ENCODE peak calls at places on chromosomes 7 and 10, in four cellular contexts. One of them, this sample, is unnamed. For H3K27me3, the result is how much of the 10 kb centered on the place peaks cover.

GRCh38 chr7:88104732-88105131 is 115.1 kb downstream of the SRI start:
- DNase-seq in dorsolateral prefrontal cortex: no peak
- DNase-seq in ascending aorta: no peak
- DNase-seq in MM.1S: no peak
- DNase-seq in this sample: no peak

GRCh38 chr7:76133164-76133775 is 68.4 kb upstream of the SRRM3 start:
- DNase-seq in dorsolateral prefrontal cortex: no peak
- DNase-seq in ascending aorta: no peak
- DNase-seq in MM.1S: no peak
- DNase-seq in this sample: no peak

GRCh38 chr10:132514841-132515521 is 22.6 kb upstream of the INPP5A start:
- DNase-seq in dorsolateral prefrontal cortex: no peak
- DNase-seq in MM.1S: no peak
- DNase-seq in ascending aorta: no peak
- DNase-seq in this sample: no peak

GRCh38 chr7:99139031-99139430 is 4.9 kb downstream of the SMURF1 start:
- DNase-seq in dorsolateral prefrontal cortex: no peak
- DNase-seq in ascending aorta: no peak
- DNase-seq in MM.1S: no peak
- DNase-seq in this sample: no peak

GRCh38 chr7:141342664-141343400 is 208.4 kb upstream of the AGK start:
- DNase-seq in ascending aorta: no peak
- DNase-seq in dorsolateral prefrontal cortex: no peak
- DNase-seq in MM.1S: no peak
- DNase-seq in this sample: no peak

GRCh38 chr7:2353113-2353512 is 1.5 kb upstream of the EIF3B start:
- DNase-seq in MM.1S: no peak
- DNase-seq in dorsolateral prefrontal cortex: no peak
- DNase-seq in ascending aorta: no peak
- DNase-seq in this sample: no peak

GRCh38 chr7:98352621-98353020 is 48.3 kb downstream of the BAIAP2L1 start:
- DNase-seq in ascending aorta: no peak
- DNase-seq in dorsolateral prefrontal cortex: no peak
- DNase-seq in MM.1S: no peak
- DNase-seq in this sample: no peak

GRCh38 chr10:11901454-11902431 is 78.6 kb downstream of the PROSER2 start:
- DNase-seq in MM.1S: no peak
- DNase-seq in dorsolateral prefrontal cortex: no peak
- DNase-seq in ascending aorta: no peak
- DNase-seq in this sample: no peak

GRCh38 chr10:125060038-125060437 is 100.3 kb downstream of the CTBP2 start:
- DNase-seq in dorsolateral prefrontal cortex: no peak
- DNase-seq in ascending aorta: peak
- DNase-seq in MM.1S: no peak
- DNase-seq in this sample: no peak

GRCh38 chr10:48655426-48656240 is 29.0 kb upstream of the WDFY4 start:
- DNase-seq in ascending aorta: peak
- DNase-seq in MM.1S: peak
- DNase-seq in dorsolateral prefrontal cortex: peak
- DNase-seq in this sample: no peak

GRCh38 chr10:97321032-97321806 is 2.1 kb downstream of the FRAT1 start:
- DNase-seq in ascending aorta: peak
- DNase-seq in MM.1S: no peak
- DNase-seq in dorsolateral prefrontal cortex: no peak
- DNase-seq in this sample: no peak

GRCh38 chr7:158317238-158318205 is 270.1 kb downstream of the PTPRN2 start:
- DNase-seq in MM.1S: no peak
- DNase-seq in ascending aorta: no peak
- DNase-seq in dorsolateral prefrontal cortex: peak
- DNase-seq in this sample: no peak

GRCh38 chr10:103781329-103782061 is 73.9 kb downstream of the SH3PXD2A start:
- DNase-seq in dorsolateral prefrontal cortex: no peak
- DNase-seq in MM.1S: peak
- DNase-seq in ascending aorta: no peak
- DNase-seq in this sample: no peak

GRCh38 chr10:4622374-4622773 is 203.6 kb upstream of the AKR1E2 start:
- DNase-seq in ascending aorta: no peak
- DNase-seq in dorsolateral prefrontal cortex: no peak
- DNase-seq in MM.1S: no peak
- DNase-seq in this sample: no peak

GRCh38 chr10:93797825-93798224 is 40.1 kb downstream of the LGI1 start:
- DNase-seq in ascending aorta: no peak
- DNase-seq in MM.1S: no peak
- DNase-seq in dorsolateral prefrontal cortex: no peak
- DNase-seq in this sample: no peak

GRCh38 chr7:154183482-154183881 is 131.3 kb downstream of the DPP6 start:
- DNase-seq in ascending aorta: no peak
- DNase-seq in MM.1S: no peak
- DNase-seq in dorsolateral prefrontal cortex: no peak
- DNase-seq in this sample: no peak

GRCh38 chr7:43652364-43652763 is 69.5 kb downstream of the STK17A start:
- DNase-seq in ascending aorta: no peak
- DNase-seq in MM.1S: no peak
- DNase-seq in dorsolateral prefrontal cortex: no peak
- DNase-seq in this sample: no peak

GRCh38 chr10:30825495-30825894 is 195.9 kb upstream of the LYZL2 start:
- DNase-seq in dorsolateral prefrontal cortex: no peak
- DNase-seq in ascending aorta: no peak
- DNase-seq in MM.1S: no peak
- DNase-seq in this sample: no peak

GRCh38 chr10:63711866-63712716 is 190.9 kb downstream of the REEP3 start:
- DNase-seq in ascending aorta: peak
- DNase-seq in dorsolateral prefrontal cortex: peak
- DNase-seq in MM.1S: no peak
- DNase-seq in this sample: no peak

GRCh38 chr7:95919574-95919973 is 147.2 kb downstream of the DYNC1I1 start:
- DNase-seq in MM.1S: no peak
- DNase-seq in dorsolateral prefrontal cortex: no peak
- DNase-seq in ascending aorta: no peak
- DNase-seq in this sample: no peak

GRCh38 chr10:44902838-44903545 is 8.1 kb upstream of the TMEM72 start:
- DNase-seq in dorsolateral prefrontal cortex: no peak
- DNase-seq in ascending aorta: no peak
- DNase-seq in MM.1S: no peak
- DNase-seq in this sample: no peak

GRCh38 chr7:117993377-117994003 is 120.2 kb upstream of the CTTNBP2 start:
- DNase-seq in dorsolateral prefrontal cortex: no peak
- DNase-seq in MM.1S: peak
- DNase-seq in ascending aorta: no peak
- DNase-seq in this sample: peak

GRCh38 chr7:32416846-32417245 is 73.3 kb downstream of the LSM5 start:
- DNase-seq in MM.1S: no peak
- DNase-seq in dorsolateral prefrontal cortex: no peak
- DNase-seq in ascending aorta: no peak
- DNase-seq in this sample: no peak

GRCh38 chr7:142784096-142784495 is 13.3 kb downstream of the PRSS2 start:
- DNase-seq in dorsolateral prefrontal cortex: no peak
- DNase-seq in MM.1S: peak
- DNase-seq in ascending aorta: no peak
- DNase-seq in this sample: no peak

GRCh38 chr7:142787783-142788182 is 17.0 kb downstream of the PRSS2 start:
- DNase-seq in ascending aorta: no peak
- DNase-seq in dorsolateral prefrontal cortex: no peak
- DNase-seq in MM.1S: no peak
- DNase-seq in this sample: no peak

GRCh38 chr7:142782922-142783900 is 12.4 kb downstream of the PRSS2 start:
- DNase-seq in dorsolateral prefrontal cortex: peak
- DNase-seq in ascending aorta: peak
- DNase-seq in MM.1S: peak
- DNase-seq in this sample: peak

GRCh38 chr7:142787034-142787768 is 16.4 kb downstream of the PRSS2 start:
- DNase-seq in ascending aorta: no peak
- DNase-seq in MM.1S: no peak
- DNase-seq in dorsolateral prefrontal cortex: no peak
- DNase-seq in this sample: no peak

GRCh38 chr7:142785841-142786250 is 15.1 kb downstream of the PRSS2 start:
- DNase-seq in ascending aorta: no peak
- DNase-seq in dorsolateral prefrontal cortex: no peak
- DNase-seq in MM.1S: no peak
- DNase-seq in this sample: no peak
- H3K4me3 ChIP-seq in ascending aorta: no peak
- H3K4me3 ChIP-seq in dorsolateral prefrontal cortex: no peak
- H3K4me3 ChIP-seq in MM.1S: no peak
- H3K4me3 ChIP-seq in this sample: no peak

DNA sequence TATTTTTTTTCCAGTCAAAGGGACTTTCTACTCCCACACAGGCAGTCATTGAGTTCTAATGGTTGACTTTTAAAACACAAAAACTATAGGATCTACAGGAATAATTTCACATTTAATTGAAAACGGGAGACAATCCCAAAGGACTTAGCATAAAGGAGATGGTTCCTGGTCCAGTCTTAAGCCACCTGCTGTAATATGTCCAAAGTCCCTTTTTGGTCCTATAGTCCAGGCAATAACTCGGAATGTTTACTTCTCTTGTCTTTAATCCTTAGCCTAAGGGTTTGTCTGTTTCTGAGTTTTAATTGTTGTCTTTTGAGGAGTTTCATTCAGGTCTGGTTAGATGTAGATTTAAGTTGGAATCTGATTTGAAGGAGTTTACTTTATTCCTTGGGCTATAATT is 184.9 kb downstream of the BAMBI start:
- DNase-seq in MM.1S: no peak
- DNase-seq in dorsolateral prefrontal cortex: no peak
- DNase-seq in ascending aorta: no peak
- DNase-seq in this sample: no peak
- TF ChIP-seq CTCF in MM.1S: no peak
- TF ChIP-seq CTCF in dorsolateral prefrontal cortex: no peak
- TF ChIP-seq CTCF in ascending aorta: no peak
- TF ChIP-seq CTCF in this sample: no peak

GRCh38 chr7:27151945-27152815 is at the start of gene HOXA3:
- DNase-seq in MM.1S: no peak
- DNase-seq in ascending aorta: peak
- DNase-seq in dorsolateral prefrontal cortex: no peak
- DNase-seq in this sample: no peak
- H3K27me3 ChIP-seq in MM.1S: half or more
- H3K27me3 ChIP-seq in ascending aorta: under half
- H3K27me3 ChIP-seq in dorsolateral prefrontal cortex: half or more
- H3K27me3 ChIP-seq in this sample: under half

DNA sequence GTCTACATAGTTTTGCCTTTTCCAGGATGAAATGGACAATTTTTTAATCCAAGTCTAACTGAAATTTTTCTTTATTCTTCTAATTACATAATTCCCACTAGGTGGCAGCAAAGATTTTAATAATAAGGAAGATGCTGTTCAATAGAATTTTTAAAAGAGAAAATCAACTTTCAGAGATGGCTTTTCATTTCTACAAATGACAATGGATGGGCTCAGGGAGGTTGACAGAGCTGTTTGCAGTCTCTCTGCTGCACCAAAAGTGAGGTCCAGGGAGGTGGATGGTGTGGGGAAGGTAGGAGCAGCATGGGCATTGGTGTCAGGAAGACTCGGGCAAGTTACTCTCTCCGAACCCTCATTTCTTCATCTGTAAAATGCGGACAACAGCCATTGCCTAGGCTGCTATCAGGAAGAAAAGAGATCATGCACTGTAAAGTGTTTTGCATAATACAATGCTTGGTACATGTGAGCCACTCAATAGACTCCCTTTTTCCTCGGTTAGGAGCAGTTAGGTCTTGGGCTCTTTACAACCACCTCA is 107.3 kb downstream of the ABLIM1 start:
- DNase-seq in ascending aorta: no peak
- DNase-seq in MM.1S: peak
- DNase-seq in dorsolateral prefrontal cortex: no peak
- DNase-seq in this sample: no peak
- H3K4me3 ChIP-seq in ascending aorta: peak
- H3K4me3 ChIP-seq in MM.1S: no peak
- H3K4me3 ChIP-seq in dorsolateral prefrontal cortex: peak
- H3K4me3 ChIP-seq in this sample: no peak

This sample was measured in GM06990.